ENCODE peak calls at places on chromosomes 13 and 19, in nine cellular contexts. S, T, L, U, P, Y, A, Z and Q are unnamed samples.
A peak's percentile ranks its signal among the peaks of the same experiment; 100 is the strongest.

GRCh38 chr13:25468330-25469178 is 96.8 kb downstream of the ATP8A2 start:
- DNase-seq in P (no peak), T (no peak), Z (no peak), Y (no peak), S (peak; percentile 94), U (peak; percentile 29), L (no peak), A (peak; percentile 73), Q (no peak)

GRCh38 chr13:53137777-53138176 is 109.2 kb downstream of the OLFM4 start:
- DNase-seq in P (no peak), Z (no peak), U (no peak), S (no peak), T (no peak), L (peak; percentile 30), A (no peak), Y (no peak), Q (no peak)

GRCh38 chr13:40993119-40993518 is 26.0 kb downstream of the ELF1 start:
- DNase-seq in Z (no peak), Y (no peak), T (no peak), P (peak; percentile 26), S (no peak), A (peak; percentile 53), U (no peak), L (no peak), Q (no peak)

GRCh38 chr19:32453736-32454135 is 48.2 kb downstream of the DPY19L3 start:
- DNase-seq in Z (no peak), Y (no peak), S (no peak), P (no peak), U (no peak), L (no peak), A (no peak), T (no peak), Q (no peak)

GRCh38 chr19:43789029-43789428 is 8.3 kb upstream of the KCNN4 start:
- DNase-seq in S (no peak), Z (no peak), T (no peak), L (peak; percentile 44), P (no peak), U (no peak), A (peak; percentile 80), Y (no peak), Q (no peak)

GRCh38 chr19:43700368-43701015 is 15.4 kb upstream of the IRGC start:
- DNase-seq in T (peak; percentile 92), L (no peak), Y (peak; percentile 40), A (no peak), P (peak; percentile 51), U (no peak), Z (peak; percentile 75), S (no peak), Q (peak; percentile 77)

GRCh38 chr19:44592451-44592890 is 20.9 kb upstream of the IGSF23 start:
- DNase-seq in T (no peak), S (no peak), A (no peak), L (no peak), P (no peak), Z (no peak), U (no peak), Y (peak; percentile 71), Q (no peak)

GRCh38 chr19:17105548-17105947 is 30.0 kb downstream of the MYO9B start:
- DNase-seq in T (no peak), Z (no peak), U (peak; percentile 46), A (no peak), P (no peak), S (no peak), Y (no peak), L (no peak), Q (no peak)

GRCh38 chr13:34338102-34338501 is 520.2 kb downstream of the RFC3 start:
- DNase-seq in Y (no peak), S (no peak), L (no peak), P (no peak), A (no peak), U (no peak), Z (no peak), T (no peak), Q (no peak)

GRCh38 chr13:34340534-34340933 is 522.6 kb downstream of the RFC3 start:
- DNase-seq in A (no peak), S (no peak), L (no peak), T (no peak), Z (no peak), Y (peak; percentile 36), P (no peak), U (no peak), Q (no peak)

GRCh38 chr13:34334984-34335661 is 517.2 kb downstream of the RFC3 start:
- DNase-seq in T (peak; percentile 57), P (no peak), Y (no peak), U (no peak), S (no peak), Z (no peak), A (no peak), L (no peak), Q (no peak)

GRCh38 chr13:34335662-34336007 is 517.7 kb downstream of the RFC3 start:
- DNase-seq in Z (no peak), A (no peak), L (no peak), T (no peak), U (no peak), P (no peak), S (no peak), Y (peak; percentile 72), Q (no peak)
- TF ChIP-seq POLR2AphosphoS5 in Z (no peak), A (no peak), L (no peak), T (no peak), U (no peak), P (no peak), S (no peak), Y (no peak), Q (no peak)

GRCh38 chr19:46133777-46134231 is 9.3 kb upstream of the IGFL3 start:
- DNase-seq in P (no peak), T (peak; percentile 42), S (no peak), A (peak; percentile 57), U (no peak), Z (no peak), Y (no peak), L (no peak), Q (no peak)

GRCh38 chr19:46133101-46133627 is 8.7 kb upstream of the IGFL3 start:
- DNase-seq in U (no peak), T (peak; percentile 90), S (no peak), Y (no peak), L (no peak), Z (no peak), P (no peak), A (peak; percentile 93), Q (no peak)

GRCh38 chr19:46134527-46134926 is 10.0 kb upstream of the IGFL3 start:
- DNase-seq in A (no peak), U (no peak), T (peak; percentile 68), Z (no peak), S (no peak), Y (no peak), L (no peak), P (no peak), Q (no peak)

GRCh38 chr19:46132508-46133100 is 8.1 kb upstream of the IGFL3 start:
- DNase-seq in Z (no peak), U (no peak), L (no peak), S (no peak), A (no peak), P (no peak), T (peak; percentile 14), Y (no peak), Q (no peak)

GRCh38 chr19:46131485-46132143 is 7.1 kb upstream of the IGFL3 start:
- DNase-seq in T (peak; percentile 14), S (no peak), L (no peak), Y (no peak), A (no peak), Z (no peak), U (no peak), P (no peak), Q (no peak)
- TF ChIP-seq POLR2AphosphoS5 in T (no peak), S (no peak), L (no peak), Y (no peak), A (no peak), Z (no peak), U (no peak), P (no peak), Q (no peak)

DNA sequence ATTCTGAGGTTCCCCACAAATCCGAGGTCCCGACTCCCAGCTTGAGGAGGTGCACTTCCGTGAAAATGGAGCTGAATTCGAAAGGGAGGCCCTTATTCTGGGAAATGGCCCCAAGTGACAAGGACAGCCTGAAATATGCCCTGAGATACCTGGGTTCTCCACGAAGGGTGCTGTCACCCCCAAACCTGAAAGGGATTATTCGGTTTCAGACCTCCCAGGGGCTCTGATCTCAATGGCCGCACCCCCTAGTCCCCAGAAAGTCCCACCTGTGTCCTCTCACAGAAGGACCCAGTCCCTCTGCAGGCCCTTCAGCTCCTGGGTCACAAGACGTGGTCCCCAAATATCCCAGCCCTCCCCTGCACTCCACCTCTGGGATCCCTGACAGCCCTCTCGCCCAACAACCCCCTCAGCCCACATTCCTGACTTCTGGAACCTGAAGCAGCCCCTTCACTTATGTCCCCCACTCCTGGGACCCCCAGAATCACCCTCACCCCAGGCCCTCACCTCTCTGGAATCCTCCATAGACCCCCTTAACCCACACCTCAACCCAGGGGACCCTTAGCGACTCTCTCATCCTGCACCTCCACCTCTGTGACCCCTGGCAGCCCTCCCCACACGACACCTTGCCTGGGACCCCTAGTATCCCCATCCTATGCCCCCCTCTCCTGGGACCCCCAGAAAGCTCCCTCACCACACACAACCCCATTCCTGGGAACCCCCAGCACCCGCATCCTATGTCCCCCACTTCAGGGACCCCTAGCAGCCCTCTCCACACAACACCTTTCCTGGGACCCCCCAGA is 597 bp downstream of the SYNGR4 start:
- DNase-seq in Z (no peak), P (peak; percentile 25), Y (no peak), A (no peak), L (no peak), U (no peak), T (no peak), S (no peak), Q (peak; percentile 71)
- TF ChIP-seq POLR2AphosphoS5 in Z (no peak), P (no peak), Y (no peak), A (no peak), L (no peak), U (no peak), T (no peak), S (no peak), Q (no peak)

DNA sequence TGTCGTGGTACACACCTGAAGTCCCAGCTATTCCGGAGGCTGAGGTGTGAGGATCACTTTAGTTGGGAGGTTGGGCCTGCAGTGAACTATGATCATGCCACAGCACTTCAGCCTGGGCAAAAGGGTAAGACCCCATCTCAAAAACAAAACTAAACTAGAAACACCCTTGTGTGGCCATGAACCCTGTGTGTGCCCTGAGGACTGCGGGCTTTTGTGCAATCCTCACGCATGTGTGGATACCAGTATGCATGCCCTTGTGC is 1.1 kb upstream of the EGLN2 start:
- DNase-seq in T (no peak), Y (no peak), P (no peak), S (no peak), A (no peak), L (no peak), Z (no peak), U (no peak), Q (no peak)
- TF ChIP-seq POLR2AphosphoS5 in T (no peak), Y (no peak), P (no peak), S (no peak), A (no peak), L (no peak), Z (no peak), U (no peak), Q (no peak)

DNA sequence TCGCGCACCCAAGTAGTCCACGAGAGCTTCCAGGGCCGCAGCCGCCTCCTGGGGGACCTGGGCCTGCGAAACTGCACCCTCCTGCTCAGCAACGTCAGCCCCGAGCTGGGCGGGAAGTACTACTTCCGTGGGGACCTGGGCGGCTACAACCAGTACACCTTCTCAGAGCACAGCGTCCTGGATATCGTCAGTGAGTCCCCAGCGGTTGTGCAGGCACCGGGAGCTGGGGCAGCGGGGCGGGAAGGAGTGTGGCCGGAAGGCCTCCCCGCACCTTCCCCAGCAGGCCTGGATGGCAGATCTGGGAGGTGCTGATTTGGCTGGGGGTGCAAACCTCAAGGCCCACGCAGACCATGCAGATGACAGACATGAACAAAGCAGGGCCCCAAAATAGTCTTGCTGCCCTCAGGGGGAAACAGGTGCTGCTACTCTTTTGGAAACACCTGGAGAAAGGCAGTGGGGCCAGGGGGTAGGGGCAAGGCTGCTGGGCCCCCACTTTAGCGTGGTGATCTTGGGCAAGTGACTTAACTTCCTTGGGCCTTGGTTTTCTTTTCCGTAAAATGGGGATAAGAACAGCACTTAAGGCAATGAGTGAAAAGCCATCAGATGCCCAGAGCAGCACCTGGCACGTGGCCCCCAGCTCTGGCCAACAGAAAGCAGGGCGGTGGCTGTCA is 4.0 kb downstream of the MAG start:
- DNase-seq in A (peak; percentile 73), S (no peak), P (peak; percentile 16), Z (no peak), L (peak; percentile 29), Y (no peak), T (no peak), U (peak; percentile 73), Q (no peak)
- TF ChIP-seq POLR2AphosphoS5 in A (no peak), S (no peak), P (no peak), Z (no peak), L (peak; percentile 62), Y (no peak), T (no peak), U (no peak), Q (no peak)